ENCODE peak calls at places on chromosomes 16 and 17, in seven cellular contexts. Q is activated gamma-delta T cell; K is nucleus accumbens; P is HS-5; N is fibroblast of villous mesenchyme; M is activated effector memory CD4-positive, alpha-beta T cell treated with anti-CD3 and anti-CD28 coated beads, Interleukin-2, amount 50 U/mL, for 16 hours; Z is GM23338. S is an unnamed sample.

GRCh38 chr17:39836117-39836516 is 28.0 kb downstream of the IKZF3 start:
- DNase-seq in N (no peak), P (no peak), M (no peak), K (no peak), Z (no peak), Q (no peak), S (no peak)

GRCh38 chr16:50428116-50428515 is 59.3 kb upstream of the BRD7 start:
- DNase-seq in P (no peak), K (no peak), Z (no peak), N (no peak), M (no peak), Q (no peak), S (no peak)

GRCh38 chr16:27080870-27081269 is 14.1 kb downstream of the C16orf82 start:
- DNase-seq in Q (no peak), M (peak), Z (peak), N (peak), P (peak), K (no peak), S (no peak)

GRCh38 chr17:33935822-33936221 is 319.3 kb upstream of the CCL2 start:
- DNase-seq in M (no peak), Z (no peak), P (no peak), N (no peak), Q (no peak), K (no peak), S (no peak)

GRCh38 chr17:2410951-2411350 is 10.1 kb upstream of the MNT start:
- DNase-seq in Q (no peak), Z (no peak), K (no peak), N (no peak), M (no peak), P (no peak), S (no peak)

GRCh38 chr17:1606352-1606985 is 22.2 kb downstream of the SLC43A2 start:
- DNase-seq in Q (no peak), P (no peak), K (no peak), M (peak), Z (no peak), N (no peak), S (no peak)

GRCh38 chr16:9092963-9093477 is 1.6 kb downstream of the HAPSTR1 start:
- DNase-seq in M (peak), P (no peak), Q (no peak), N (peak), Z (peak), K (peak), S (peak)

GRCh38 chr17:17681187-17681743 is at the start of gene RAI1:
- DNase-seq in Q (peak), Z (peak), M (peak), K (peak), P (no peak), N (peak), S (peak)